ENCODE peak calls at places on chromosome 20, in four cellular contexts. T is SK-N-SH, M is upper lobe of left lung, Y is sigmoid colon. D is an unnamed sample.

GRCh38 chr20:44038681-44039123 is 124.0 kb downstream of the TOX2 start:
- DNase-seq in M (no peak), Y (peak), T (peak), D (peak)

GRCh38 chr20:3692706-3693294 is 11.0 kb upstream of the ADAM33 start:
- DNase-seq in M (no peak), Y (no peak), T (no peak), D (no peak)

GRCh38 chr20:38049800-38050199 is 16.3 kb downstream of the RPRD1B start:
- DNase-seq in M (no peak), Y (no peak), T (no peak), D (no peak)

GRCh38 chr20:32544260-32544722 is 40.8 kb downstream of the NOL4L start:
- DNase-seq in M (no peak), Y (no peak), T (no peak), D (no peak)

GRCh38 chr20:4819901-4820300 is 98.2 kb downstream of the PRND start:
- DNase-seq in Y (peak), M (no peak), T (no peak), D (peak)

GRCh38 chr20:36094497-36094896 is 60.0 kb upstream of the EPB41L1 start:
- DNase-seq in Y (no peak), T (peak), M (no peak), D (no peak)

GRCh38 chr20:46279104-46279503 is 29.2 kb downstream of the CDH22 start:
- DNase-seq in Y (no peak), T (no peak), M (no peak), D (no peak)

GRCh38 chr20:44231713-44232468 is 15.2 kb upstream of the GDAP1L1 start:
- DNase-seq in T (no peak), Y (no peak), M (no peak), D (no peak)

GRCh38 chr20:35121186-35121585 is 25.9 kb downstream of the EDEM2 start:
- DNase-seq in T (no peak), M (no peak), Y (no peak), D (no peak)

GRCh38 chr20:4949833-4950178 is 51.5 kb downstream of the SLC23A2 start:
- DNase-seq in Y (no peak), M (no peak), T (peak), D (no peak)

GRCh38 chr20:9442858-9443257 is 71.5 kb upstream of the LAMP5 start:
- DNase-seq in T (peak), Y (no peak), M (no peak), D (no peak)

GRCh38 chr20:45926731-45927070 is 7.8 kb upstream of the PCIF1 start:
- DNase-seq in T (no peak), Y (no peak), M (no peak), D (no peak)

DNA sequence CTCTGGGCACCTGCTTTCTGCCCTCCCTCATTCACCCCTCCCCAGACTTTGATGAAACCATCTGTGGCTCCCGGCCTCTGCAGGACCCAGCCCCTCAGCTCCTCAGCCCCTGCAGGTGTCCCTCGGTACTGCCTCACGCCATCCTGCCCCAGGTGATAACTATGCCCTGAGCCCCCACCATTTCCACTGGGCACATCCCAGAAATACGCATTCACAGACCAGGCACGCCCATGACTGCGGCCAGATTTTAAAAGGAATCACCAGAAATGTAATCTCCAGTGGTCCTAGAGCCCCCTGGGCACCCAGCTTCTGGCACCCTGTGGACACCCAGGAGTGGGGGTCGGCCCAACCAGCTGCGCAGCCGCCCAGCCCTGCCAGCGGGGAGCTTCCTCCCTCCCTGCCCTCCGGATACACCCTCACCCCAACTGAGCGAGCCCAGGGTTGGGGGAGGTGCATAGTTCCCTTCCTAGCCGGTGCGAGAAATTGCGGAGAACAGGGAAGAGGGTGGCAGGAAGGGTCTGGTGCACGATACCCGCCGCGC is 585 bp upstream of the NTSR1 start:
- DNase-seq in M (no peak), Y (no peak), T (peak), D (no peak)
- H3K4me3 ChIP-seq in M (peak), Y (peak), T (peak), D (peak)

DNA sequence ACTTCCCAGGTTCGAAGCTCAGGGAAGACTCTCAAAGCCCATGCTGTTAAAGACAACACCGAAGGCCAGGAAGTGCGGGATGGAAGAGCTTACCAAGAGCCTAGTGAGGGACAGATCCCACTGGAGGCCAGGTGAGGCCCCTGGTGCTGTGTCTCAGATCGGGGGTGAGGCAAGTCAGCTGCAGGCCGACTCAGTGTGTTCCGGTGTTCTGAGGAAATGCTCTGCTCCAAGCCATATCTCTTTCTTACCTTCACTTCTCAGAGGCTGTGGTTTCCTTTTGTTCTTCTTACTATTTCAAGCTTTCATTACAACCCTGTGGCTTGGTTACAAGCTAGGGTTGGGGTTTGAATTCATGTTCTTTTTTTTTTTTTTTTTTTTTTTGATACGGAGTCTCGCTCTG is 114.3 kb upstream of the ZFP64 start:
- DNase-seq in M (no peak), Y (no peak), T (no peak), D (no peak)
- TF ChIP-seq POLR2AphosphoS5 in M (no peak), Y (no peak), T (no peak), D (no peak)

GRCh38 chr20:13147071-13147961 is 73.8 kb upstream of the ISM1 start:
- DNase-seq in Y (no peak), T (no peak), M (no peak), D (no peak)

GRCh38 chr20:13148961-13149360 is 72.1 kb upstream of the ISM1 start:
- DNase-seq in T (no peak), M (no peak), Y (no peak), D (no peak)

GRCh38 chr20:13147971-13148370 is 73.1 kb upstream of the ISM1 start:
- DNase-seq in Y (no peak), M (no peak), T (no peak), D (no peak)

GRCh38 chr20:13148402-13148801 is 72.7 kb upstream of the ISM1 start:
- DNase-seq in Y (no peak), T (no peak), M (no peak), D (no peak)

GRCh38 chr20:13149371-13149770 is 71.7 kb upstream of the ISM1 start:
- DNase-seq in M (no peak), Y (no peak), T (no peak), D (no peak)
- TF ChIP-seq EP300 in M (no peak), Y (no peak), T (no peak), D (no peak)

DNA sequence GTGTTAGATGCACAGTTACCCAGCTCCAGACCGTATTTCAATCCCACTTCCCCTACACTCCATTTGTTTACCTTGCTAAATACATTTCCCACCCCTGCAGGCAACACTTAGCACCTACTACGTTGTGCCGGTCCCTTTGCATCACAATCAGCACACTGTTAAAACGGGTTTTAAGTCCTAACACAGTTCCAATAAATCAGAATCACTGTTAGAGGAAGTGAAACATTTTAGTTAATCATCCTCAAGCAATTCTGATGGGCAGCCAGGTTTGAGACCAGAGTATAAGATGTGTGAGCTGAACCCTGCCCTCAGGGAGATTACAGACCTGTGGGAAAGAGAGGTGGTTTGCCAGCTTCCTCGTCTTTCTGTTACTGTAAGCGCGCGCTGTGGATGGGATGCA is 3.0 kb downstream of the ZCCHC3 start:
- DNase-seq in Y (no peak), T (no peak), M (no peak), D (no peak)
- H3K4me3 ChIP-seq in Y (peak), T (no peak), M (no peak), D (no peak)

DNA sequence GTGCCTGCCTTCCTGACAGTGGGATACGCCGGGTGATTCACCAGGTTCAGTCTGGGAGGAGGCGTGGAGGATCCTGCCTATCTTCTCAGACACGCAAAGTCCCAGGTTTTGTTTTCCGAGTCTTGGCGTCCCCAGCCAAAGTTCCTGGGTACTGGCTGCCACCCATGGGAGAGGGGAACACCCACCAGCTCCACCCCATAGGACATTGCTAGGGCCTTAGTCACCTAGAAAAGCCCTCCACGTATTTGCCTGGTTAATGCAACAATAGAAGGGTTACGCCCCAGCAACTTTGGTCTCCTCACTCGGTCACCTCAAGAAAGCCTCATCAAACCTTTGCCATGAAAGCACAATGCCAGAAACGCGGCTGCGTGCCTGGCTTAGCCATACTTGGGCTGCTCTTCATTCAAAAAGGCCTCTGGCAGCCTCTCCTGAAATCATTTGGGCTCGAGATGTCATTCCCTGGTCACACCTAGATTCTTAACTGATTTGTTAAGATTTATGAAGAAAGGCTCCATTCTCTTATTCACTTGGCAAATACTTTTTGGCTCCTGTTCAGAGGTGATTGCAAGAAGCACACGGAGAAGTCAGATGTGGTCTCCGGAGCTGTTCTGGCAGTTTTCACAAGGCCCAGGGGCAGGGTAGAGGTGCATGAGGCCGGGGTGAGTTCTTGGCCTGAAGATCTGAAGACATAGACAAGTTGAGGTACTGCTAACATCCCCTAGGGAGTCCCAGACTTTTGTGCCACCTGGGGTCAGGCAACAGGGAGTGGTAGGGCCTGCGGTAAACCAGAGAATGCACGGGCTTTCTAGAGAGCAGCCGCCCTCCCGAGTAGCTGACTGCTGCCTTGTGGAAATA is 35.5 kb upstream of the ZNF133 start:
- DNase-seq in M (peak), Y (no peak), T (no peak), D (no peak)
- TF ChIP-seq POLR2AphosphoS5 in M (no peak), Y (no peak), T (no peak), D (no peak)